ENCODE peak calls at places on chromosomes 12 and 14, in six cellular contexts. I is A673, M is tibial nerve, F is colonic mucosa, E is left ventricle myocardium inferior, O is IMR-90. Q is an unnamed sample.

GRCh38 chr12:42475055-42475454 is 114.5 kb downstream of the PRICKLE1 start:
- DNase-seq in I (no peak), M (no peak), F (no peak), E (no peak), O (no peak), Q (no peak)

GRCh38 chr14:51581017-51581881 is 70.5 kb upstream of the FRMD6 start:
- DNase-seq in I (no peak), M (no peak), F (no peak), E (no peak), O (peak), Q (no peak)

GRCh38 chr12:130142736-130143135 is 19.5 kb upstream of the FZD10 start:
- DNase-seq in I (no peak), M (no peak), F (no peak), E (no peak), O (no peak), Q (no peak)

GRCh38 chr12:105672171-105672570 is 341.7 kb downstream of the C12orf75 start:
- DNase-seq in I (no peak), M (no peak), F (no peak), E (peak), O (no peak), Q (peak)

GRCh38 chr14:104224516-104225281 is 86.3 kb downstream of the KIF26A start:
- DNase-seq in I (peak), M (no peak), F (peak), E (no peak), O (no peak), Q (no peak)

GRCh38 chr12:112381421-112381897 is 772 bp downstream of the HECTD4 start:
- DNase-seq in I (peak), M (no peak), F (peak), E (peak), O (no peak), Q (peak)

GRCh38 chr12:88420460-88420859 is 159.8 kb downstream of the KITLG start:
- DNase-seq in I (peak), M (no peak), F (no peak), E (no peak), O (peak), Q (no peak)

GRCh38 chr14:70013269-70013873 is 134.2 kb downstream of the SMOC1 start:
- DNase-seq in I (peak), M (no peak), F (peak), E (no peak), O (peak), Q (no peak)

GRCh38 chr14:23588884-23589598 is 10.5 kb upstream of the JPH4 start:
- DNase-seq in I (peak), M (peak), F (peak), E (peak), O (peak), Q (peak)

GRCh38 chr12:32273063-32273521 is 126.3 kb upstream of the FGD4 start:
- DNase-seq in I (no peak), M (no peak), F (peak), E (no peak), O (peak), Q (no peak)

GRCh38 chr14:21528381-21529348 is 2.5 kb upstream of the SALL2 start:
- DNase-seq in I (no peak), M (no peak), F (no peak), E (no peak), O (peak), Q (no peak)

GRCh38 chr12:121748571-121749265 is 36.2 kb downstream of the TMEM120B start:
- DNase-seq in I (peak), M (no peak), F (no peak), E (no peak), O (peak), Q (no peak)

GRCh38 chr12:132453361-132454133 is 36.4 kb upstream of the FBRSL1 start:
- DNase-seq in I (no peak), M (no peak), F (no peak), E (no peak), O (peak), Q (no peak)

GRCh38 chr12:103114296-103115055 is 157.0 kb downstream of the ASCL1 start:
- DNase-seq in I (no peak), M (no peak), F (no peak), E (no peak), O (no peak), Q (no peak)

GRCh38 chr12:60266381-60266852 is 670.6 kb downstream of the SLC16A7 start:
- DNase-seq in I (no peak), M (no peak), F (no peak), E (no peak), O (peak), Q (no peak)

GRCh38 chr14:101623685-101624444 is 62.6 kb downstream of the DIO3 start:
- DNase-seq in I (no peak), M (no peak), F (no peak), E (no peak), O (no peak), Q (no peak)

GRCh38 chr12:6774557-6775062 is 2.3 kb downstream of the LAG3 start:
- DNase-seq in I (no peak), M (no peak), F (no peak), E (no peak), O (no peak), Q (no peak)

GRCh38 chr12:4579305-4580097 is 17.5 kb downstream of the DYRK4 start:
- DNase-seq in I (peak), M (no peak), F (peak), E (no peak), O (peak), Q (no peak)

GRCh38 chr12:65728913-65729793 is 95.1 kb upstream of the HMGA2 start:
- DNase-seq in I (peak), M (no peak), F (no peak), E (no peak), O (peak), Q (no peak)
- H3K4me3 ChIP-seq in I (peak), M (peak), F (no peak), E (peak), O (peak), Q (no peak)

DNA sequence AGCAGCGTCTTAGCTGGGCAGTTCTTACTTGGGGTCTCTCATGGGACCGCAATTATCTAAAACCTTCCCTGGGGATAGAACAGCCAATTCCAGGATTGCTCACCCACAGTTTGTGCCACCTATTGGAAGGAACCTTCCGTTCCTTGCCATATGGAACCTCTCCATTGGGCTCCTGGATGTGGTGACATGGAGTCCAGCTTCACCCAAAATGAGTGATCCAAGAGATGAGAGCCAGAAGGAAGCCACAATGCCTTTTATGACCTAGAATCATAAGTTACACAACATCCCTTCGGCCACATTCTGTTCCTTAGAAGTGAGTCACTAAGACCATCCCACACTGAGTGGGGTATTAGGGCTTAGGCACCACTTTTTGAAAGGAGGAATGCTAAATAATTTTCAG is 164.4 kb downstream of the FBXL14 start:
- DNase-seq in I (peak), M (peak), F (no peak), E (no peak), O (peak), Q (no peak)
- H3K27ac ChIP-seq in I (no peak), M (no peak), F (no peak), E (peak), O (no peak), Q (no peak)

DNA sequence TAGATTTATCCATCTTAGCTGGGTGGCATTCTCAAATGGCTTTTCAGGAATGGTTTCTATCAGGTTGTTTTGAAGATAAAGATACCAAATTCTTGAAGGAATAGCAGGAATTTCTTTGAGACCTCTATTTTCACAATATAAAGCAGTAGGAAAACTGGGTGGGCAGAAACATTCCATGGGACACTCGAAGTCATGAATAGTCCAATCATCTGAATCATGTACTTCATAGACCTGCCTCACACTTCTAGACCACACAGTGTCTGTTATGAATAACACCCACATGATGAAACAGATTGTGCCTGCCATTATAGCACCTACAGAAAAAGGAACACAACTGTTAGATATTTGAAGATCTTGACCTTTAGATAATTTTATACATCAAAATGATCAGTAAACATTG is 1.8 kb downstream of the KERA start:
- DNase-seq in I (no peak), M (no peak), F (no peak), E (no peak), O (no peak), Q (no peak)
- H3K4me3 ChIP-seq in I (no peak), M (no peak), F (no peak), E (no peak), O (no peak), Q (no peak)

GRCh38 chr12:120007272-120007671 is 18.2 kb downstream of the BICDL1 start:
- DNase-seq in I (no peak), M (no peak), F (no peak), E (no peak), O (no peak), Q (no peak)

GRCh38 chr12:120012067-120012621 is 23.1 kb downstream of the BICDL1 start:
- DNase-seq in I (no peak), M (no peak), F (no peak), E (no peak), O (peak), Q (no peak)

GRCh38 chr12:120013659-120014380 is 24.8 kb downstream of the BICDL1 start:
- DNase-seq in I (no peak), M (no peak), F (no peak), E (no peak), O (no peak), Q (no peak)

GRCh38 chr12:120006248-120006975 is 17.4 kb downstream of the BICDL1 start:
- DNase-seq in I (no peak), M (no peak), F (no peak), E (no peak), O (no peak), Q (no peak)

DNA sequence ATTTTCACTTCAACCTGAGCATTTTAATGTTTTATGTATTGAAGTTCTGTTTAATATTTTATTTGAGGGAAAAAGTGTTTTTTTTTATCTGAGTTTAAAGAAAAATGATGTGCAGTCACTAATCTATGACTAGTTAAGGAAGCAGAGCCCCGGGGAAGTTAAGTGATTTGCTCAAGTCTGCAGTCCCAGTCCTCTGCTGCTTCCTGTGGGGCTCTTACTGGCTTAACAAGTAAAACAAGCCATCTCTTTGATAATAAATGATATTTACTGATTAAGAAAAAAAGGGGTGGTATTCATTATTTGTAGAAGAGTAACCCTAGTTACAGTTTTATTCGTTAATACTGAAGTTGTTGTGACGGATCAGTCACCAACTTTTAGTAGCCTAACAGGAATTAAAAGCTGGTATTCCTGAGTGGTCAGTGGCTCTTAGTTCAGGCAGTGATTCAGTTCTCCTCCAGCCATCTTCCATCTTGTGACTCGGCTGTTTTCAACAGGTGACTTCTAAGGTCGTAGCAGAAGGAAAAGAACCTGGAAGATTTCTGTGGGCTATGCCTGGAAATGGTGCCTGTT is 21.7 kb downstream of the BICDL1 start:
- DNase-seq in I (no peak), M (no peak), F (no peak), E (no peak), O (no peak), Q (no peak)
- H3K27ac ChIP-seq in I (no peak), M (no peak), F (no peak), E (no peak), O (no peak), Q (no peak)